ENCODE peak calls at places on chromosome 3, in eight cellular contexts. One of them, this sample, is unnamed. For H3K9me3, the result is how much of the 10 kb centered on the place peaks cover.

GRCh38 chr3:45188714-45189659 is 37.1 kb downstream of the TMEM158 start:
- DNase-seq in mammary epithelial cell: no peak
- DNase-seq in body of pancreas: no peak
- DNase-seq in neural progenitor cell: no peak
- DNase-seq in suprapubic skin: no peak
- DNase-seq in Caco-2: no peak
- DNase-seq in lower lobe of right lung: no peak
- DNase-seq in tibial artery: no peak
- DNase-seq in this sample: no peak

GRCh38 chr3:32391643-32392529 is at the start of gene CMTM7:
- DNase-seq in mammary epithelial cell: peak
- DNase-seq in body of pancreas: peak
- DNase-seq in neural progenitor cell: peak
- DNase-seq in suprapubic skin: peak
- DNase-seq in Caco-2: peak
- DNase-seq in lower lobe of right lung: peak
- DNase-seq in tibial artery: peak
- DNase-seq in this sample: peak

GRCh38 chr3:179801263-179801662 is 148.4 kb downstream of the USP13 start:
- DNase-seq in mammary epithelial cell: peak
- DNase-seq in body of pancreas: peak
- DNase-seq in neural progenitor cell: no peak
- DNase-seq in suprapubic skin: no peak
- DNase-seq in Caco-2: no peak
- DNase-seq in lower lobe of right lung: no peak
- DNase-seq in tibial artery: no peak
- DNase-seq in this sample: no peak

GRCh38 chr3:71753716-71754609 is at the start of gene GPR27:
- DNase-seq in mammary epithelial cell: peak
- DNase-seq in body of pancreas: peak
- DNase-seq in neural progenitor cell: peak
- DNase-seq in suprapubic skin: no peak
- DNase-seq in Caco-2: no peak
- DNase-seq in lower lobe of right lung: peak
- DNase-seq in tibial artery: no peak
- DNase-seq in this sample: no peak

GRCh38 chr3:43378066-43378935 is 92.0 kb downstream of the SNRK start:
- DNase-seq in mammary epithelial cell: peak
- DNase-seq in body of pancreas: peak
- DNase-seq in neural progenitor cell: peak
- DNase-seq in suprapubic skin: no peak
- DNase-seq in Caco-2: peak
- DNase-seq in lower lobe of right lung: no peak
- DNase-seq in tibial artery: no peak
- DNase-seq in this sample: peak

GRCh38 chr3:171261487-171261886 is 198.7 kb downstream of the TNIK start:
- DNase-seq in mammary epithelial cell: peak
- DNase-seq in body of pancreas: no peak
- DNase-seq in neural progenitor cell: no peak
- DNase-seq in suprapubic skin: no peak
- DNase-seq in Caco-2: no peak
- DNase-seq in lower lobe of right lung: no peak
- DNase-seq in tibial artery: no peak
- DNase-seq in this sample: no peak

GRCh38 chr3:16824085-16824696 is 60.6 kb upstream of the PLCL2 start:
- DNase-seq in mammary epithelial cell: no peak
- DNase-seq in body of pancreas: no peak
- DNase-seq in neural progenitor cell: no peak
- DNase-seq in suprapubic skin: no peak
- DNase-seq in Caco-2: no peak
- DNase-seq in lower lobe of right lung: no peak
- DNase-seq in tibial artery: no peak
- DNase-seq in this sample: no peak

GRCh38 chr3:165716592-165716991 is 120.6 kb downstream of the BCHE start:
- DNase-seq in mammary epithelial cell: no peak
- DNase-seq in body of pancreas: no peak
- DNase-seq in neural progenitor cell: no peak
- DNase-seq in suprapubic skin: no peak
- DNase-seq in Caco-2: no peak
- DNase-seq in lower lobe of right lung: no peak
- DNase-seq in tibial artery: no peak
- DNase-seq in this sample: no peak

GRCh38 chr3:93924491-93924890 is 49.2 kb downstream of the PROS1 start:
- DNase-seq in mammary epithelial cell: peak
- DNase-seq in body of pancreas: no peak
- DNase-seq in neural progenitor cell: no peak
- DNase-seq in suprapubic skin: no peak
- DNase-seq in Caco-2: no peak
- DNase-seq in lower lobe of right lung: no peak
- DNase-seq in tibial artery: no peak
- DNase-seq in this sample: no peak

GRCh38 chr3:159619341-159619885 is 369.2 kb upstream of the IL12A start:
- DNase-seq in mammary epithelial cell: no peak
- DNase-seq in body of pancreas: no peak
- DNase-seq in neural progenitor cell: peak
- DNase-seq in suprapubic skin: no peak
- DNase-seq in Caco-2: no peak
- DNase-seq in lower lobe of right lung: no peak
- DNase-seq in tibial artery: no peak
- DNase-seq in this sample: no peak

GRCh38 chr3:176120507-176120906 is 1076.8 kb downstream of the TBL1XR1 start:
- DNase-seq in mammary epithelial cell: no peak
- DNase-seq in body of pancreas: no peak
- DNase-seq in neural progenitor cell: no peak
- DNase-seq in suprapubic skin: no peak
- DNase-seq in Caco-2: no peak
- DNase-seq in lower lobe of right lung: no peak
- DNase-seq in tibial artery: no peak
- DNase-seq in this sample: no peak
- H3K9me3 ChIP-seq in mammary epithelial cell: under half
- H3K9me3 ChIP-seq in body of pancreas: under half
- H3K9me3 ChIP-seq in neural progenitor cell: under half
- H3K9me3 ChIP-seq in suprapubic skin: under half
- H3K9me3 ChIP-seq in Caco-2: under half
- H3K9me3 ChIP-seq in lower lobe of right lung: under half
- H3K9me3 ChIP-seq in tibial artery: under half
- H3K9me3 ChIP-seq in this sample: under half

GRCh38 chr3:145357453-145357852 is 803.5 kb downstream of the PLOD2 start:
- DNase-seq in mammary epithelial cell: no peak
- DNase-seq in body of pancreas: no peak
- DNase-seq in neural progenitor cell: no peak
- DNase-seq in suprapubic skin: no peak
- DNase-seq in Caco-2: no peak
- DNase-seq in lower lobe of right lung: no peak
- DNase-seq in tibial artery: no peak
- DNase-seq in this sample: no peak
- H3K9me3 ChIP-seq in mammary epithelial cell: under half
- H3K9me3 ChIP-seq in body of pancreas: under half
- H3K9me3 ChIP-seq in neural progenitor cell: under half
- H3K9me3 ChIP-seq in suprapubic skin: under half
- H3K9me3 ChIP-seq in Caco-2: under half
- H3K9me3 ChIP-seq in lower lobe of right lung: under half
- H3K9me3 ChIP-seq in tibial artery: under half
- H3K9me3 ChIP-seq in this sample: under half

DNA sequence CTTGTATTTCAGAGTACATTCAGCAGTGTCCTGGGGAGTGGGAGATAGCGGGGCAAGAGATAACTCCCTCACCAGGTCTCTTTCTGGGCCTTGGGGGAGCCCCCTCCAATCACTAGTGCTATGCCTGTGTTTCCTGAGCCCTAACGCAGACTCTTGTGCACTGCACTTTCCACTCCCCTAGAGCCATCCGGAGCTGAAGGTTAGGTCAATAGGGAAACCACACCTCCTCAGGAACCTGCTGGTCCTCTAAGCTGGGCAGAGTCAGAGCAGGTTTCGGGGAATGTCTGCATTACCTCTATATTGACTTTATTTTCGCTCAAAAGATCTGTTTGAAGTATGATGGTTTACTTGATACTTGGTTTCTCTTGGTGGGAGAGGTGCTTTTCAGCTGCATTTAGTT is 617.0 kb upstream of the ROBO1 start:
- DNase-seq in mammary epithelial cell: no peak
- DNase-seq in body of pancreas: no peak
- DNase-seq in neural progenitor cell: no peak
- DNase-seq in suprapubic skin: no peak
- DNase-seq in Caco-2: no peak
- DNase-seq in lower lobe of right lung: no peak
- DNase-seq in tibial artery: no peak
- DNase-seq in this sample: no peak
- H3K9me3 ChIP-seq in mammary epithelial cell: under half
- H3K9me3 ChIP-seq in body of pancreas: under half
- H3K9me3 ChIP-seq in neural progenitor cell: under half
- H3K9me3 ChIP-seq in suprapubic skin: under half
- H3K9me3 ChIP-seq in Caco-2: under half
- H3K9me3 ChIP-seq in lower lobe of right lung: under half
- H3K9me3 ChIP-seq in tibial artery: under half
- H3K9me3 ChIP-seq in this sample: under half

GRCh38 chr3:183080628-183081027 is 18.7 kb downstream of the MCCC1 start:
- DNase-seq in mammary epithelial cell: no peak
- DNase-seq in body of pancreas: no peak
- DNase-seq in neural progenitor cell: no peak
- DNase-seq in suprapubic skin: no peak
- DNase-seq in Caco-2: no peak
- DNase-seq in lower lobe of right lung: no peak
- DNase-seq in tibial artery: no peak
- DNase-seq in this sample: no peak
- H3K9me3 ChIP-seq in mammary epithelial cell: under half
- H3K9me3 ChIP-seq in body of pancreas: under half
- H3K9me3 ChIP-seq in neural progenitor cell: under half
- H3K9me3 ChIP-seq in suprapubic skin: under half
- H3K9me3 ChIP-seq in Caco-2: under half
- H3K9me3 ChIP-seq in lower lobe of right lung: under half
- H3K9me3 ChIP-seq in tibial artery: under half
- H3K9me3 ChIP-seq in this sample: under half

GRCh38 chr3:194387276-194387675 is 11.8 kb downstream of the GP5 start:
- DNase-seq in mammary epithelial cell: no peak
- DNase-seq in body of pancreas: no peak
- DNase-seq in neural progenitor cell: no peak
- DNase-seq in suprapubic skin: peak
- DNase-seq in Caco-2: no peak
- DNase-seq in lower lobe of right lung: no peak
- DNase-seq in tibial artery: peak
- DNase-seq in this sample: no peak

GRCh38 chr3:194387926-194388418 is 11.1 kb downstream of the GP5 start:
- DNase-seq in mammary epithelial cell: no peak
- DNase-seq in body of pancreas: no peak
- DNase-seq in neural progenitor cell: no peak
- DNase-seq in suprapubic skin: peak
- DNase-seq in Caco-2: no peak
- DNase-seq in lower lobe of right lung: no peak
- DNase-seq in tibial artery: peak
- DNase-seq in this sample: no peak

GRCh38 chr3:194384569-194385001 is 14.5 kb downstream of the GP5 start:
- DNase-seq in mammary epithelial cell: no peak
- DNase-seq in body of pancreas: no peak
- DNase-seq in neural progenitor cell: no peak
- DNase-seq in suprapubic skin: peak
- DNase-seq in Caco-2: no peak
- DNase-seq in lower lobe of right lung: no peak
- DNase-seq in tibial artery: peak
- DNase-seq in this sample: no peak

GRCh38 chr3:194386066-194386465 is 13.0 kb downstream of the GP5 start:
- DNase-seq in mammary epithelial cell: no peak
- DNase-seq in body of pancreas: no peak
- DNase-seq in neural progenitor cell: peak
- DNase-seq in suprapubic skin: no peak
- DNase-seq in Caco-2: no peak
- DNase-seq in lower lobe of right lung: no peak
- DNase-seq in tibial artery: peak
- DNase-seq in this sample: no peak

GRCh38 chr3:194386610-194387009 is 12.5 kb downstream of the GP5 start:
- DNase-seq in mammary epithelial cell: no peak
- DNase-seq in body of pancreas: no peak
- DNase-seq in neural progenitor cell: peak
- DNase-seq in suprapubic skin: no peak
- DNase-seq in Caco-2: no peak
- DNase-seq in lower lobe of right lung: no peak
- DNase-seq in tibial artery: no peak
- DNase-seq in this sample: no peak
- H3K9me3 ChIP-seq in mammary epithelial cell: under half
- H3K9me3 ChIP-seq in body of pancreas: under half
- H3K9me3 ChIP-seq in neural progenitor cell: under half
- H3K9me3 ChIP-seq in suprapubic skin: under half
- H3K9me3 ChIP-seq in Caco-2: under half
- H3K9me3 ChIP-seq in lower lobe of right lung: under half
- H3K9me3 ChIP-seq in tibial artery: under half
- H3K9me3 ChIP-seq in this sample: under half

DNA sequence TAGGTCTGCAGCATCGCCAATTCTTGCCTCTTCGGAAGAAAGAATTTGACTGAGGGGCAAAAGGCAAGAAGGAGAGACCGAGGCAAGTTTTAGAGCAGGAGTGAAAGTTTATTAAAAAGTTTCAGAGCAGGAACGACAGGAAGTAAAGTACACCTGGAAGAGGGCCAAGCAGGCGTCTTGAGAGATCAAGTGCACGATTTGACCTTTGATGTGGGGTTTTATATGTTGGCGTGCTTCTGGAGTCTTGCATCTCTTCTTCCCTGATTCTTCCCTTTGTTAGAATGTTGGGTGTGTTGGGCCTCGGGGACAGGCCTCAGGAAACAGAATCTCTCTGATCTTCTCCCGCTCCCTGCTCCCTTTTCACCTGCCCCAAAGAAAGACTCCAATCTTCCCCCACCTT is 40.6 kb upstream of the FLNB start:
- DNase-seq in mammary epithelial cell: no peak
- DNase-seq in body of pancreas: no peak
- DNase-seq in neural progenitor cell: no peak
- DNase-seq in suprapubic skin: no peak
- DNase-seq in Caco-2: no peak
- DNase-seq in lower lobe of right lung: no peak
- DNase-seq in tibial artery: no peak
- DNase-seq in this sample: no peak
- H3K9me3 ChIP-seq in mammary epithelial cell: under half
- H3K9me3 ChIP-seq in body of pancreas: under half
- H3K9me3 ChIP-seq in neural progenitor cell: under half
- H3K9me3 ChIP-seq in suprapubic skin: under half
- H3K9me3 ChIP-seq in Caco-2: under half
- H3K9me3 ChIP-seq in lower lobe of right lung: under half
- H3K9me3 ChIP-seq in tibial artery: under half
- H3K9me3 ChIP-seq in this sample: under half

This sample was measured in tibial nerve.